ENCODE peak calls at places on chromosomes 4 and X, in eight cellular contexts. N, I, D, G, A, C, S and H are unnamed samples.

GRCh38 chr4:92235741-92236140 is 68.0 kb upstream of the GRID2 start:
- DNase-seq in N (peak; percentile 42), I (no peak), D (no peak), G (no peak), A (no peak), C (peak; percentile 24), S (no peak), H (peak; percentile 10)

GRCh38 chr4:140049924-140050681 is 103.9 kb downstream of the MAML3 start:
- DNase-seq in N (no peak), I (peak; percentile 19), D (no peak), G (no peak), A (no peak), C (peak; percentile 79), S (no peak), H (peak; percentile 63)

GRCh38 chr4:81405900-81406401 is 65.8 kb downstream of the RASGEF1B start:
- DNase-seq in N (peak; percentile 79), I (peak; percentile 13), D (peak; percentile 78), G (peak; percentile 86), A (no peak), C (peak; percentile 86), S (peak; percentile 54), H (peak; percentile 98)

GRCh38 chrX:143854006-143854405 is 29.9 kb upstream of the UBE2NL start:
- DNase-seq in N (peak; percentile 67), I (no peak), D (peak; percentile 41), G (peak; percentile 28), A (no peak), C (peak; percentile 38), S (no peak), H (no peak)

GRCh38 chrX:2351321-2351720 is 149.5 kb downstream of the DHRSX start:
- DNase-seq in N (peak; percentile 63), I (no peak), D (peak; percentile 69), G (peak; percentile 71), A (no peak), C (no peak), S (no peak), H (no peak)

GRCh38 chrX:7083468-7084396 is 63.8 kb upstream of the STS start:
- DNase-seq in N (peak; percentile 96), I (peak; percentile 69), D (peak; percentile 67), G (peak; percentile 72), A (peak; percentile 63), C (peak; percentile 52), S (no peak), H (peak; percentile 4)

GRCh38 chrX:112714357-112714918 is 34.7 kb upstream of the LHFPL1 start:
- DNase-seq in N (no peak), I (no peak), D (no peak), G (peak; percentile 12), A (no peak), C (no peak), S (no peak), H (no peak)

GRCh38 chr4:158159054-158159717 is 13.6 kb downstream of the GASK1B start:
- DNase-seq in N (peak; percentile 97), I (no peak), D (no peak), G (peak; percentile 10), A (no peak), C (no peak), S (no peak), H (no peak)

GRCh38 chr4:5545271-5545670 is 163.1 kb downstream of the EVC2 start:
- DNase-seq in N (no peak), I (no peak), D (no peak), G (no peak), A (no peak), C (no peak), S (no peak), H (no peak)

GRCh38 chrX:137695405-137695804 is 129.5 kb downstream of the ZIC3 start:
- DNase-seq in N (no peak), I (no peak), D (no peak), G (no peak), A (no peak), C (no peak), S (no peak), H (no peak)

GRCh38 chr4:180726611-180727010 is 1516.6 kb upstream of the TENM3 start:
- DNase-seq in N (no peak), I (no peak), D (no peak), G (no peak), A (no peak), C (no peak), S (no peak), H (no peak)

GRCh38 chr4:186726440-186727148 is 2.9 kb upstream of the FAT1 start:
- DNase-seq in N (peak; percentile 40), I (no peak), D (peak; percentile 61), G (peak; percentile 95), A (no peak), C (no peak), S (peak; percentile 61), H (peak; percentile 40)

GRCh38 chr4:74663631-74664030 is 130.7 kb downstream of the BTC start:
- DNase-seq in N (no peak), I (no peak), D (no peak), G (no peak), A (no peak), C (no peak), S (no peak), H (no peak)

GRCh38 chr4:137998666-137999429 is 243.3 kb downstream of the SLC7A11 start:
- DNase-seq in N (peak; percentile 60), I (no peak), D (no peak), G (peak; percentile 64), A (no peak), C (no peak), S (no peak), H (no peak)